ENCODE peak calls at places on chromosomes 1 and 21, in six cellular contexts. R is effector memory CD4-positive, alpha-beta T cell; B is HAP-1; D is SJSA1; L is hepatocyte; E is tibial artery. C is an unnamed sample. For H3K9me3 and H3K4me1, the result is how much of the 10 kb centered on the place peaks cover.

GRCh38 chr1:32099426-32099825 is 8.4 kb upstream of the KPNA6 start:
- DNase-seq in D (no peak), R (no peak), E (no peak), L (no peak), B (no peak), C (no peak)

GRCh38 chr1:210603123-210603522 is 274.4 kb downstream of the HHAT start:
- DNase-seq in B (no peak), R (no peak), E (no peak), L (no peak), D (no peak), C (no peak)

GRCh38 chr1:28091043-28091781 is 2.8 kb upstream of the EYA3 start:
- DNase-seq in R (peak), L (peak), E (peak), B (peak), D (peak), C (peak)

GRCh38 chr1:69312055-69312732 is 255.5 kb upstream of the LRRC7 start:
- DNase-seq in R (no peak), E (no peak), L (peak), D (no peak), B (no peak), C (no peak)

GRCh38 chr21:28938726-28939125 is 54.0 kb downstream of the LTN1 start:
- DNase-seq in D (no peak), E (no peak), L (no peak), R (no peak), B (no peak), C (no peak)

GRCh38 chr1:234437423-234438171 is 41.4 kb downstream of the TARBP1 start:
- DNase-seq in R (no peak), E (no peak), B (no peak), L (no peak), D (no peak), C (no peak)

GRCh38 chr1:192807221-192807967 is 1.4 kb upstream of the RGS2 start:
- DNase-seq in B (no peak), R (no peak), L (no peak), D (no peak), E (no peak), C (peak)

GRCh38 chr1:198605880-198606458 is 32.9 kb upstream of the PTPRC start:
- DNase-seq in D (no peak), R (no peak), E (no peak), L (no peak), B (no peak), C (no peak)

GRCh38 chr1:37474697-37475379 is 458 bp downstream of the ZC3H12A start:
- DNase-seq in D (no peak), R (no peak), B (no peak), L (no peak), E (no peak), C (no peak)

GRCh38 chr1:71026093-71026492 is 21.5 kb downstream of the PTGER3 start:
- DNase-seq in D (no peak), B (no peak), R (no peak), E (no peak), L (no peak), C (no peak)

GRCh38 chr1:160637821-160638539 is 8.9 kb downstream of the SLAMF1 start:
- DNase-seq in B (no peak), D (no peak), R (peak), L (no peak), E (no peak), C (no peak)

DNA sequence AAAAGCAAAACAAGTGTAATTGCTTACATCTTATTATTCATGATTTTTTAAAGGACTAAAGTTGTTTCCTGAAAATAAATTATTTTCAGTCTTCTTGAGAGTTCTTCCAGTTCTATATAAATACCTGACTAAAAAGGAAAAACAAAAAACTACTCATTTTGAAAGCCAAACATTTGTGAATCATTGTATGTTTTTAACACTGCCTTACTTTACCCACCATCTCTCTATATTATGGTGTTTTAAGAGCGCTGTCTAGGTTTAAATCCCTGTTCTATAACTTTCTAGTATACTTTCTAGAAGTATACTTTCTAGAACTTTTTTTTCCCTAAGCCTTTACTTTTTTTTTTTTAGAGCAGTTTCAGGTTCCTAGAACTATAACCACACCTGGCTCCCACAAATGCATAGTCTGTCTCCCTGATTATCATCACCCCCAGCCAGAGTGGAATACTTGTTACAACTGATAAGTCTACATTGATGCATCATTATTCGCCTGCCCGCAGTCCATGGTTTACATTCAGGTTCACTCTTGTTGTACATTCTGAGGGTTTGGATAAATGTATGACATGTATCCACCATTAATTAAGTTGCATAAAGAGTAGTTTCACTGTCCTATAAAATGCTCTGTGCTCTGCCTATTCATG is 9.8 kb downstream of the RSBN1 start:
- DNase-seq in D (no peak), R (no peak), B (no peak), L (no peak), E (no peak), C (no peak)
- H3K9me3 ChIP-seq in D (under half), R (under half), B (under half), L (under half), E (under half), C (under half)

DNA sequence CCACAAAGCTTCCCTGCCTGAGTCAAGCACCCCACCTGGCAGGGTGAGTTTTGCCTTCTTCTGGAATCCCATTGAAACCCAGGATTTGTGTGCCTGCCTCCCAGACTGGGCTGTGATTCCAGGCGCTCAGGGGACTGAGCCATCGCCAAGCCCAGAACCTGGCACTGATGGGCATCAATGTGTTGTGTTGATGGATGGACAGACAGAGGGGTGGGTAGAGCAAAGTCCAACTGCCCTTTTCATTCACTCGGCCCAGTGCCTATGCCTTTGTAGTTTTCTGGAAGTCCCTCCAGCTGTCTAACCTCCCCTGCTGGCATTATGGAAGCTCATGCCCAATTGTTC is 66.0 kb upstream of the LAPTM5 start:
- DNase-seq in E (no peak), L (no peak), R (no peak), D (no peak), B (no peak), C (no peak)
- H3K4me3 ChIP-seq in E (peak), L (no peak), R (no peak), D (peak), B (no peak), C (no peak)

GRCh38 chr1:244860078-244860477 is 4.3 kb downstream of the HNRNPU start:
- DNase-seq in D (no peak), L (no peak), E (no peak), R (no peak), B (no peak), C (no peak)

GRCh38 chr1:244862354-244862698 is 2.0 kb downstream of the HNRNPU start:
- DNase-seq in R (no peak), B (no peak), L (no peak), E (no peak), D (no peak), C (peak)

GRCh38 chr1:244862699-244863490 is 1.4 kb downstream of the HNRNPU start:
- DNase-seq in B (peak), L (peak), R (peak), D (peak), E (peak), C (peak)

GRCh38 chr1:244861683-244862082 is 2.7 kb downstream of the HNRNPU start:
- DNase-seq in L (peak), E (no peak), B (no peak), D (no peak), R (no peak), C (no peak)

GRCh38 chr1:244860914-244861610 is 3.3 kb downstream of the HNRNPU start:
- DNase-seq in D (no peak), B (no peak), E (no peak), R (no peak), L (no peak), C (no peak)
- H3K4me1 ChIP-seq in D (under half), B (under half), E (under half), R (half or more), L (under half), C (half or more)

GRCh38 chr1:89945852-89946476 is 48.9 kb upstream of the ZNF326 start:
- DNase-seq in L (no peak), R (no peak), B (no peak), E (no peak), D (peak), C (no peak)
- H3K9me3 ChIP-seq in L (under half), R (under half), B (under half), E (under half), D (under half), C (under half)

GRCh38 chr1:73333847-73334503 is 864.0 kb downstream of the LRRIQ3 start:
- DNase-seq in B (no peak), R (no peak), D (no peak), E (no peak), L (peak), C (no peak)

GRCh38 chr1:73327180-73327793 is 870.7 kb downstream of the LRRIQ3 start:
- DNase-seq in R (no peak), L (no peak), D (no peak), E (no peak), B (no peak), C (no peak)

GRCh38 chr1:73327998-73328397 is 870.0 kb downstream of the LRRIQ3 start:
- DNase-seq in E (no peak), D (no peak), R (no peak), L (no peak), B (no peak), C (no peak)

GRCh38 chr1:73326663-73327062 is 871.3 kb downstream of the LRRIQ3 start:
- DNase-seq in R (no peak), L (no peak), E (no peak), B (no peak), D (no peak), C (no peak)

DNA sequence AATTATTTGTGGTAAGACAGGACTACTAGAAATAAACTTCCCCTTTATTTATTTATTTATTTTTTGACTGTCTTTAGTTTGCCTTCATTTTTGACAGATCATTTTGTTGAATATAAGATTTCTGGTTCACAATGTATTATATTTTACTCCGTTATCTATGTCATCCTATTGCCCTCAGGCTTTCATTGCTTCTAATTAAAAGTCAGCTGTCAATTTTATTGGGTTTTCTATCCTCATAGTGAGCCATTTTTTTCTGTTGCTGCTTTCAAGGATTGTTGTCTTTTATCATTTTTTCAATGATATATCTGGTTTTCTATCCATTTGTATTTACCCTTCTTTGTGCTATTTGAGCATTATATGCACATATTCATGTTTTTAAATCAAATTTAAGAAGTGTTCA is 866.2 kb downstream of the LRRIQ3 start:
- DNase-seq in L (no peak), D (no peak), E (no peak), R (no peak), B (no peak), C (no peak)
- H3K4me3 ChIP-seq in L (no peak), D (no peak), E (no peak), R (no peak), B (no peak), C (no peak)

DNA sequence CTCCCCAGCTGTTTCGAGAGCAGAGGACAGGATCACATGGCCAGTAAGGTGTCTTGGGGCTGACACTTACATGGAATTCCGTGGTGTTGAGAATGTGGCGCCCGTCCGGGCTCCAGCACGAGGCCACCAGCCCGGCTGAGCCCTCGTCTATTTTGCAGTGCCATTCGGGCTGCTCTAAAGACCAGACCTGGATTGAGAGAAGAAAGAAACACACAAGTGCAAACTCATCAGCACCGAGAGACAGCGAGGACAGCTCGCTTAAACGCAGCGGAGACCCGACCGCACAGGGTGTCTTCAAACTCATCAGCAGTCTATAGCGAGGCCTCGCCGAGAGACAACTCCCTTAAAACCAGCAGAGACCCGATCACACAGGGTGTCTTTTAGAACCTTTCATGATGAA is 3.3 kb downstream of the WRAP73 start:
- DNase-seq in R (no peak), B (no peak), L (no peak), D (no peak), E (no peak), C (no peak)
- H3K4me1 ChIP-seq in R (under half), B (under half), L (under half), D (under half), E (under half), C (under half)

GRCh38 chr1:248691567-248692155 is 10.9 kb downstream of the OR14I1 start:
- DNase-seq in D (no peak), E (no peak), B (no peak), R (no peak), L (no peak), C (no peak)
- H3K9me3 ChIP-seq in D (under half), E (under half), B (under half), R (under half), L (under half), C (under half)

GRCh38 chr1:112390775-112391602 is 5.0 kb upstream of the CTTNBP2NL start:
- DNase-seq in D (peak), R (peak), E (peak), B (peak), L (peak), C (peak)
- H3K4me3 ChIP-seq in D (peak), R (no peak), E (peak), B (peak), L (peak), C (peak)

DNA sequence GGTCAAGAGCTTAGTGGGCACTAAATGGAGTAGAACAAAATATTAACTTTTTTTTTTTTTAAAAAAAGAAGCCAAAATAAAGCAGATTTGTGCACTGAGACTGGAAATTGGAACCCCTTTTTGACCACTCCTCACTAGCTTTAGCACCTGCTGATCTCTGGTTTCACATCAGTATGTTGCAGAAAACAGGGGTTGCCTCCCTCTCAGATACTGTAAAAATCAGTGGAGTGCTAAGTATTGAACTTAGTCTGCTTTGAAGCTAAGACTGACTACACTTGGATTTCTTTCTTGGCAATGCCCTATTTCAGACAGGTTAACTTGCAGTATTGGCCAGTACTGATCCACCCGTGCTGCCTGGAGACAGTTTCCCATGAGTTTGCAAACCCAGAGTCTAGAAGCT is 2.7 kb upstream of the KIAA0040 start:
- DNase-seq in B (no peak), L (no peak), E (no peak), D (no peak), R (no peak), C (no peak)
- H3K4me1 ChIP-seq in B (under half), L (under half), E (under half), D (under half), R (under half), C (under half)

DNA sequence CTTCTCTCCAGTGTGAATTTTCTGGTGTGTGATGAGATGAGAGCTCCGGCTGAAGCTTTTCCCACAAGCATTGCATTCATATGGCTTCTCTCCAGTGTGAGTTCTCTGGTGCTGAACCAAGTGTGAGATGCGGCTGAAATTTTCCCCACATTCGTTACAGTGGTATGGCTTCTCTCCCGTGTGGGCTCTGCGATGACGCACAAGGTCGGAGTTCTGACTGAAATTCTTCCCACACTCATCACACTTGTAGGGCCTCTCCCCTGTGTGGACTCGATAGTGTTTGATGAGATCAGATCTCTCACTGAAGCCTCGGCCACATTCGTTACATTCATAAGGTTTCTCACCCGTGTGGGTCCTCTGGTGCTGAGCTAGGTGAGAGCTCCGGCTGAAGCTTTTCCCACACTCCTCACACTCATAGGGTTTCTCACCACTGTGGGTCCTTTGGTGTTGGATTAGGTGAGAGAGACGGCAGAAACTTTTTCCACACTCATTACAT is 7.4 kb downstream of the ZNF436 start:
- DNase-seq in R (no peak), B (no peak), L (no peak), E (no peak), D (no peak), C (no peak)
- H3K9me3 ChIP-seq in R (under half), B (under half), L (half or more), E (under half), D (half or more), C (under half)